ENCODE peak calls at places on chromosomes 16 and 17, in six cellular contexts. S is aorta, R is right lobe of liver, U is upper lobe of right lung, N is foreskin keratinocyte, M is HepG2. O is an unnamed sample. For H3K4me1, the result is how much of the 10 kb centered on the place peaks cover.

GRCh38 chr17:21200590-21201301 is 13.2 kb downstream of the TMEM11 start:
- ATAC-seq in S (no peak), U (no peak), N (peak), R (no peak), M (no peak), O (no peak)

GRCh38 chr16:24189941-24190340 is 66.2 kb upstream of the CACNG3 start:
- ATAC-seq in R (no peak), M (no peak), U (no peak), N (no peak), S (no peak), O (no peak)

GRCh38 chr17:3553419-3554401 is 3.9 kb downstream of the TRPV3 start:
- ATAC-seq in N (no peak), M (no peak), R (no peak), S (no peak), U (no peak), O (no peak)

GRCh38 chr17:82386881-82387498 is 15.4 kb downstream of the UTS2R start:
- ATAC-seq in U (no peak), R (no peak), N (no peak), S (no peak), M (no peak), O (no peak)

GRCh38 chr17:81045590-81046095 is 10.7 kb downstream of the BAIAP2 start:
- ATAC-seq in R (no peak), N (no peak), M (no peak), U (no peak), S (no peak), O (no peak)

GRCh38 chr17:73729101-73729500 is 84.9 kb upstream of the SDK2 start:
- ATAC-seq in N (no peak), M (no peak), R (no peak), S (no peak), U (no peak), O (no peak)

GRCh38 chr16:8572919-8573724 is 17.2 kb downstream of the TMEM114 start:
- ATAC-seq in U (peak), M (peak), R (peak), S (no peak), N (peak), O (no peak)

GRCh38 chr17:50909765-50910661 is 43.9 kb upstream of the TOB1 start:
- ATAC-seq in R (peak), U (peak), S (no peak), M (peak), N (no peak), O (no peak)

GRCh38 chr17:74749262-74750038 is 1.0 kb downstream of the NHERF1 start:
- ATAC-seq in N (peak), S (no peak), U (no peak), M (no peak), R (no peak), O (no peak)

GRCh38 chr17:78534492-78535284 is 42.5 kb downstream of the DNAH17 start:
- ATAC-seq in S (no peak), M (no peak), U (peak), R (no peak), N (no peak), O (peak)

GRCh38 chr16:74770826-74771526 is 3.6 kb downstream of the FA2H start:
- ATAC-seq in R (no peak), U (no peak), N (no peak), S (no peak), M (no peak), O (no peak)

GRCh38 chr16:8087597-8088279 is 502.6 kb downstream of the TMEM114 start:
- ATAC-seq in N (no peak), M (no peak), S (no peak), U (no peak), R (peak), O (no peak)

GRCh38 chr17:42568341-42569111 is 1.6 kb downstream of the MLX start:
- ATAC-seq in U (no peak), S (no peak), M (no peak), R (no peak), N (no peak), O (no peak)

GRCh38 chr17:22411185-22411784 is 719.0 kb downstream of the KCNJ18 start:
- ATAC-seq in M (no peak), N (no peak), U (no peak), R (no peak), S (no peak), O (no peak)

GRCh38 chr17:60391419-60392041 is 403 bp downstream of the USP32 start:
- ATAC-seq in U (peak), S (peak), M (peak), N (peak), R (peak), O (peak)

GRCh38 chr17:66764559-66764958 is 70.4 kb upstream of the CACNG5 start:
- ATAC-seq in U (no peak), R (no peak), M (no peak), S (no peak), N (no peak), O (no peak)

GRCh38 chr17:75691371-75692290 is 24.5 kb downstream of the SAP30BP start:
- ATAC-seq in R (no peak), N (peak), M (no peak), S (no peak), U (no peak), O (no peak)

GRCh38 chr17:19771971-19772630 is 24.0 kb upstream of the ALDH3A1 start:
- ATAC-seq in S (no peak), R (peak), U (peak), N (no peak), M (peak), O (no peak)

GRCh38 chr17:80474933-80475915 is 1.2 kb downstream of the NPTX1 start:
- ATAC-seq in R (no peak), M (peak), S (no peak), U (no peak), N (no peak), O (peak)

GRCh38 chr17:78766743-78767294 is 15.3 kb downstream of the CYTH1 start:
- ATAC-seq in M (no peak), U (peak), S (no peak), N (no peak), R (no peak), O (no peak)

GRCh38 chr16:88967800-88968588 is 9.0 kb downstream of the CBFA2T3 start:
- ATAC-seq in U (no peak), M (no peak), N (no peak), R (no peak), S (no peak), O (no peak)
- H3K4me1 ChIP-seq in U (under half), M (under half), N (under half), R (under half), S (under half), O (under half)

DNA sequence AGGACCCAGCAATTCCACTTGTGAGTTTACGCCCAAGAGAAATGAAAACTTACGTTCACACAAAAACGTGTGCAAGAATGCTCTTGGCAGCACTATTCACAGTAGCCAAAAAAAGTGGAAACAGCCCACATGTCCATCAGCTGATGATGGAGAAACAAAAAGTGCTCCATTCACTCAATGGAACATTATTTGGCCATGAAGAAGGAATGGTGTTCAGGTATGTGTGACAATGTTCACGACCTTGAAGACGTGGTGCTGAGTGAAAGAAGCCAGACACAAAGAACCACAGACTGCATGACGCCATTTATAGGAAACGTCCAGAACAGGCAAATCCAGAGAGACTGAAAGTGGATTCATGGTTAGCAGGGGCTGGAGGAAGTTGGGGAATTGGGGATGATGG is 84.9 kb downstream of the ZDHHC7 start:
- ATAC-seq in M (no peak), R (no peak), N (no peak), U (no peak), S (no peak), O (no peak)
- H3K4me1 ChIP-seq in M (under half), R (under half), N (under half), U (under half), S (under half), O (under half)

GRCh38 chr16:88923450-88923849 is 53.6 kb downstream of the CBFA2T3 start:
- ATAC-seq in S (no peak), N (no peak), M (no peak), U (no peak), R (no peak), O (no peak)

GRCh38 chr16:88921603-88921995 is 55.1 kb upstream of the PABPN1L start:
- ATAC-seq in R (no peak), N (no peak), M (no peak), S (no peak), U (no peak), O (no peak)

GRCh38 chr16:88922826-88923410 is 54.1 kb downstream of the CBFA2T3 start:
- ATAC-seq in N (no peak), M (no peak), U (no peak), R (no peak), S (no peak), O (no peak)

GRCh38 chr16:88922114-88922825 is 54.7 kb downstream of the CBFA2T3 start:
- ATAC-seq in M (peak), N (no peak), R (peak), U (peak), S (peak), O (peak)

GRCh38 chr16:88920618-88921602 is 54.5 kb upstream of the PABPN1L start:
- ATAC-seq in R (peak), U (peak), S (peak), N (peak), M (no peak), O (peak)
- H3K4me1 ChIP-seq in R (under half), U (under half), S (under half), N (under half), M (under half), O (under half)

GRCh38 chr16:4475880-4476790 is at the start of gene HMOX2:
- ATAC-seq in N (peak), R (peak), S (peak), M (peak), U (peak), O (peak)
- H3K4me1 ChIP-seq in N (under half), R (under half), S (under half), M (under half), U (under half), O (under half)

GRCh38 chr16:71513302-71513701 is 12.9 kb upstream of the CHST4 start:
- ATAC-seq in M (no peak), N (no peak), U (no peak), S (no peak), R (no peak), O (no peak)

GRCh38 chr16:71515026-71515425 is 11.2 kb upstream of the CHST4 start:
- ATAC-seq in R (peak), S (no peak), U (no peak), N (no peak), M (no peak), O (no peak)

DNA sequence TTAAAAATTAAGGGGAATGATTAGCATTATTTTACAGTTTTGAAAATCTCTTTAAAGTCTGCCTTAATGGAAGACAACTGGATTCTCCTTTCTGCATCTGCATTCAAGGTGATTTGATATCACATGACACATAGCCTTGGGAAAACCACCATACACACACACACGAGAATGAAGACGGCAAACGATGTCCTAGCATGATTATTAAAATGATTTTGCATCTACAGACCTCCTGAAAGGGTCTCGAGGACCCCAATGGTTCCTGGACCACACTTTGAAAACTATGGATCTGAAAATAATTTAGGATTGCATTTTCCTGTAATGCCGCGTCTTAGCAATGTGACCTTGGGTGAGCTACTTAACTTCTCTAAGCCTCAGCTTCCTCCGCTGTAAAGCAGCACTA is 11.8 kb upstream of the CHST4 start:
- ATAC-seq in U (no peak), R (no peak), M (no peak), N (no peak), S (no peak), O (no peak)
- H3K4me1 ChIP-seq in U (under half), R (under half), M (under half), N (under half), S (under half), O (under half)

GRCh38 chr17:36205637-36206458 is 5.0 kb upstream of the CCL4L2 start:
- ATAC-seq in N (no peak), S (no peak), M (no peak), R (no peak), U (no peak), O (no peak)

GRCh38 chr17:36204724-36205500 is 6.0 kb upstream of the CCL4L2 start:
- ATAC-seq in R (no peak), M (peak), S (no peak), N (no peak), U (no peak), O (no peak)

GRCh38 chr17:36197389-36197708 is 791 bp upstream of the CCL3L1 start:
- ATAC-seq in S (no peak), U (no peak), N (no peak), M (no peak), R (no peak), O (no peak)

GRCh38 chr17:36198831-36199465 is 2.4 kb upstream of the CCL3L1 start:
- ATAC-seq in R (peak), M (no peak), N (no peak), S (no peak), U (peak), O (no peak)

GRCh38 chr17:36203335-36203734 is 6.8 kb upstream of the CCL3L1 start:
- ATAC-seq in U (no peak), N (no peak), S (no peak), R (no peak), M (no peak), O (no peak)
- H3K4me1 ChIP-seq in U (under half), N (under half), S (under half), R (under half), M (under half), O (under half)

O was measured in gastroesophageal sphincter.